ENCODE peak calls at places on chromosomes 11 and 22, in four cellular contexts. V is fibroblast of lung, T is cardiac muscle cell, W is suprapubic skin. R is an unnamed sample. For H3K9me3, the result is how much of the 10 kb centered on the place peaks cover.

GRCh38 chr22:17366830-17367229 is 2.4 kb upstream of the CECR2 start:
- DNase-seq in V (no peak), T (peak), W (no peak), R (peak)

GRCh38 chr11:130211781-130212401 is 52.3 kb downstream of the ST14 start:
- DNase-seq in V (no peak), T (no peak), W (peak), R (no peak)

GRCh38 chr22:36331306-36331911 is 56.4 kb downstream of the MYH9 start:
- DNase-seq in V (peak), T (peak), W (no peak), R (peak)

GRCh38 chr11:95338430-95338991 is 107.5 kb upstream of the SESN3 start:
- DNase-seq in V (peak), T (peak), W (no peak), R (no peak)

GRCh38 chr11:114285599-114285998 is 10.6 kb upstream of the NNMT start:
- DNase-seq in V (peak), T (no peak), W (no peak), R (no peak)

GRCh38 chr11:86743223-86744118 is 56.9 kb upstream of the PRSS23 start:
- DNase-seq in V (peak), T (peak), W (no peak), R (no peak)

GRCh38 chr11:78063440-78064181 is at the start of gene THRSP:
- DNase-seq in V (no peak), T (no peak), W (no peak), R (no peak)

GRCh38 chr11:44709966-44710365 is 16.8 kb upstream of the TSPAN18 start:
- DNase-seq in V (peak), T (no peak), W (no peak), R (no peak)

GRCh38 chr11:125778728-125779127 is at the start of gene PATE2:
- DNase-seq in V (no peak), T (no peak), W (no peak), R (no peak)

GRCh38 chr22:26579331-26579886 is 10.5 kb downstream of the TPST2 start:
- DNase-seq in V (no peak), T (no peak), W (no peak), R (peak)

GRCh38 chr11:12433571-12434061 is 56.2 kb downstream of the PARVA start:
- DNase-seq in V (peak), T (no peak), W (no peak), R (no peak)

GRCh38 chr11:12430912-12431311 is 53.5 kb downstream of the PARVA start:
- DNase-seq in V (peak), T (no peak), W (no peak), R (no peak)

GRCh38 chr11:12429155-12429554 is 51.8 kb downstream of the PARVA start:
- DNase-seq in V (no peak), T (no peak), W (no peak), R (no peak)

GRCh38 chr11:12432507-12432906 is 55.1 kb downstream of the PARVA start:
- DNase-seq in V (no peak), T (no peak), W (no peak), R (no peak)

DNA sequence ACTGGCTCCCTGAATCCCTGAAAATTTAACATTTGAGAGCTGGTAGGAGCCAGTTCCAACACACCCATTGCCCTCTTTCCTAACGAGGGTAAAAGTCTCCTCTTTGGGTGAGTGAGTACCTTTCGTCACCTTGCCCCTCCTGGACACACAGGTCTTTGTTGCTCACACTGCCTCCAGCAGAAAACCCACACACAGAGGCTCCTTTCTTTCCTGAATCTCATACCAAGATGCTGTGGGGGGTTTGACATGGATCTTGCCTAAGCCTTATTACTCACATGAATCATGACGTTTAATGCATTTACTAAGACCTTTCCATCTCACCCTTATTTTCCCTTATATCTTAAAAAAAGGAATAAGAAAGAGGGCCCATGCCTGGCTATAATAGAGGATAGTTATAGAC is 53.0 kb downstream of the PARVA start:
- DNase-seq in V (peak), T (no peak), W (no peak), R (no peak)
- TF ChIP-seq CTCF in V (no peak), T (no peak), W (no peak), R (no peak)

GRCh38 chr11:7563269-7563668 is 49.5 kb downstream of the PPFIBP2 start:
- DNase-seq in V (no peak), T (no peak), W (no peak), R (no peak)
- H3K27ac ChIP-seq in V (no peak), T (no peak), W (no peak), R (no peak)

GRCh38 chr11:99682646-99683045 is 661.9 kb downstream of the CNTN5 start:
- DNase-seq in V (no peak), T (no peak), W (no peak), R (no peak)
- H3K9me3 ChIP-seq in V (under half), T (under half), W (under half), R (under half)

GRCh38 chr22:49986325-49986724 is 25.8 kb downstream of the PIM3 start:
- DNase-seq in V (no peak), T (no peak), W (no peak), R (no peak)

GRCh38 chr22:49977578-49977977 is 17.0 kb downstream of the PIM3 start:
- DNase-seq in V (no peak), T (no peak), W (peak), R (no peak)

GRCh38 chr22:49979587-49980264 is 19.2 kb downstream of the PIM3 start:
- DNase-seq in V (peak), T (no peak), W (no peak), R (no peak)

GRCh38 chr22:49983148-49984042 is 22.8 kb downstream of the PIM3 start:
- DNase-seq in V (no peak), T (no peak), W (peak), R (no peak)
- TF ChIP-seq CTCF in V (peak), T (peak), W (no peak), R (peak)

GRCh38 chr11:72685560-72686480 is 11.6 kb upstream of the PDE2A start:
- DNase-seq in V (no peak), T (no peak), W (no peak), R (no peak)
- H3K27ac ChIP-seq in V (peak), T (no peak), W (peak), R (no peak)

GRCh38 chr22:48652796-48653195 is 1174.9 kb downstream of the BRD1 start:
- DNase-seq in V (no peak), T (no peak), W (no peak), R (no peak)

GRCh38 chr22:48653929-48654328 is 1173.7 kb downstream of the BRD1 start:
- DNase-seq in V (no peak), T (no peak), W (no peak), R (no peak)

GRCh38 chr22:48651981-48652538 is 1175.6 kb downstream of the BRD1 start:
- DNase-seq in V (peak), T (no peak), W (no peak), R (no peak)

GRCh38 chr22:48653306-48653705 is 1174.4 kb downstream of the BRD1 start:
- DNase-seq in V (no peak), T (no peak), W (no peak), R (no peak)

DNA sequence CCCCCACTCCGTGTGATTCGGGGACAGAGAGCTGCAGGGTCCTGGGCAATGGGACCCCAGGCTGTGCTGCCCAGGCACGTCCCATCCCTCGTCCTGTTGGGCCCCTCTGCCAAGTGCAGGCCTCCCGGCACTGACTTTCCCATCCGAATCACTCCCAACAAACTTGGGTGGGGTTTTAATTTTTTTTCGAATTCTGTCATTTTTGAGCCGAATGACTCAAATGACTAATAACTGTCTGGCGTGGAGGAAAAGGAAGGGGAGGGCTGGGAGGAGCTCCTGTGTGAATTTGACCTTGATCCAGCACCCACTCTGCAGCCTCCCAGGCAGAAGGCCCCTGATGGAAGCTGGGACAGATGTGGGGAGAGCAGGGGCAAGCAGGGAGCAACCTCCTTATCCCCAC is 1173.2 kb downstream of the BRD1 start:
- DNase-seq in V (peak), T (no peak), W (no peak), R (no peak)
- H3K9me3 ChIP-seq in V (under half), T (under half), W (under half), R (under half)

DNA sequence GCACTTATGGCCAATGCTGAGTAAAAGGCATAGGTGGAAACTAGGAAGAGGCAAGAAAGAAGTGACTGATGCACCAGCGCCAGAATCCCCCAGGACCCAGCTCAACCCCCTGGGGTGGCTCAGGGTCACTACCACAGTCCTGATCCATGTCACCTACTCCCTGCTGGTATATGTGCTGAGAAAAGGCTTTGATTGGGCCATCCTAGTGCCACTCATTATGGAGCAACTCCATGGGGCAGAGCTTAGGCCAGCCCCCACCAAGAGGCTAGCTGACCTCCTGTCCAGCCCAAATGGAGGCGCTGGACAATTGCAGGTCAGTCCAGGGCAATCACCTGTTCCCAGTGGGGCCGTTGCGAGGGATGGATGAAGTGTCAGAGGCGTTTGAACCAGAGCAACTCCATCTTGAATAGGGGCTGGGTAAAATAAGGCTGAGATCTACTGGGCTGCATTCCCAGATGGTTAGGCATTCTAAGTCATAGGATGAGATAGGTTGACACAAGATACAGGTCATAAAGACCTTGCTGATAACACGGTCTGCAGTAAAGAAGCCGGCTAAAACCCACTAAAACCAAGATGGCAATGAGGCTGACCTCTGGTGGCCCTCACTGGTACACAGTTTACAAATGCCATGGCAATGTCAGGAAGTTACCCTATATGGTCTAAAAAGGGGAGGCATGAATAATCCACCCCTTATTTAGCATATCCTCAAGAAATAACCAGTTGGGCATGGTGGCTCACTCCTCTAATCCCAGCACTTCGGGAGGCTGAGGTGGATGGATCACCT is 20.6 kb upstream of the DAGLA start:
- DNase-seq in V (no peak), T (no peak), W (no peak), R (no peak)
- TF ChIP-seq CTCF in V (no peak), T (no peak), W (no peak), R (no peak)

GRCh38 chr11:74463216-74463615 is 4.1 kb downstream of the KCNE3 start:
- DNase-seq in V (no peak), T (no peak), W (no peak), R (no peak)

GRCh38 chr11:74465291-74465708 is 2.0 kb downstream of the KCNE3 start:
- DNase-seq in V (no peak), T (no peak), W (no peak), R (no peak)

GRCh38 chr11:74466916-74467885 is at the start of gene KCNE3:
- DNase-seq in V (peak), T (no peak), W (no peak), R (no peak)

GRCh38 chr11:74462631-74463030 is 4.7 kb downstream of the KCNE3 start:
- DNase-seq in V (no peak), T (no peak), W (no peak), R (no peak)

DNA sequence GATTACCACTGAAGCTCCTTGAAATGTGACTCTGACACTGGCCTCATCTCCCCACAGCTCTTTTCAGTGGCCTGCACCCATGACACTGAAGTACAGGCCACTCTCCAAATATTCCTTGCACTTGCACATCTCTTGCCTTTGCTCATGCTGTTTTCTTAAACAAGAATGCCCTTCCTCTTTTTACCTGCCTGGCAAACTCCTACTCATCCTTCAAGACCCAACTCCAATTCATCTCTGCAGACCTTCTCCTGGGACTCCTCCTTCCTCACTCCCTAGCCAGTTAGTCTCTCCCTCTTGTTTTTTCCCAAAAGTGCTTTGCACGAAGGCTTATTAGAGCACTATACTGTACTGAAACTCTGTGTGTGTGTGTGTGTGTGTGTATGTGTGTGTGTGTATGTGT is 2.6 kb downstream of the KCNE3 start:
- DNase-seq in V (no peak), T (no peak), W (no peak), R (no peak)
- H3K27ac ChIP-seq in V (no peak), T (no peak), W (no peak), R (no peak)

DNA sequence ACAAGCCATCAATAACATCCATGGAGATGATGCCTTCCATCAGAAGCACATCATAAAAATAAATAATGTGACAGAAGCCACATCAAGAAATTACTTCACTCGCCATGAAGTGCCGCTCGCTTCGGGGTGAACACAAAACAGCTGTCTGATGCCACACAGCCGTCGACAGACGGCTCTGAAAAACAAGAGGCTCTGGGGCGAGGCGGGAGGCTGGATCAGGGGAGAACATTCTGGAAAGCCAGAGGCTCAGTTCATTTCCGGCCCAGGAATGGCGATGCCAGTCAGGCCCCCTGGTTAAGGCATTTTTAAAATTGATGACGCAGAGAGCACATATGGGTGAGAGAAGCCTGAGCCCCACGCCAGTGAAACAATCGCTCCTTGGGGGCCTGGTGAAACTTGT is 805.3 kb downstream of the TBC1D22A start:
- DNase-seq in V (no peak), T (no peak), W (peak), R (no peak)
- H3K9me3 ChIP-seq in V (under half), T (under half), W (under half), R (under half)

R was measured in CD4-positive, alpha-beta T cell.